ENCODE peak calls at places on chromosomes 16 and 17, in five cellular contexts. Q is GM13977, L is cardiac fibroblast, T is astrocyte, X is AG09309. A is an unnamed sample.

GRCh38 chr16:8878523-8878911 is 3.6 kb upstream of the LITAFD start:
- DNase-seq in X (peak), L (peak), Q (no peak), T (peak), A (no peak)

GRCh38 chr16:73217654-73218053 is 169.7 kb upstream of the ZFHX3 start:
- DNase-seq in L (no peak), Q (no peak), X (no peak), T (no peak), A (no peak)

GRCh38 chr17:29577778-29578211 is 9.3 kb downstream of the TP53I13 start:
- DNase-seq in T (peak), X (no peak), Q (no peak), L (peak), A (no peak)

GRCh38 chr17:78378225-78379133 is at the start of gene PGS1:
- DNase-seq in Q (peak), T (no peak), L (peak), X (no peak), A (peak)

GRCh38 chr17:56676807-56677206 is 83.3 kb downstream of the NOG start:
- DNase-seq in L (no peak), T (no peak), X (no peak), Q (no peak), A (no peak)

GRCh38 chr16:727291-727977 is 528 bp downstream of the HAGHL start:
- DNase-seq in Q (peak), T (no peak), X (no peak), L (no peak), A (peak)

GRCh38 chr17:82315703-82316358 is 1.6 kb downstream of the CD7 start:
- DNase-seq in L (no peak), Q (no peak), X (no peak), T (no peak), A (peak)

GRCh38 chr17:60361889-60362288 is 30.0 kb downstream of the USP32 start:
- DNase-seq in T (no peak), L (no peak), Q (no peak), X (no peak), A (no peak)

GRCh38 chr16:70738083-70738977 is 52.5 kb upstream of the MTSS2 start:
- DNase-seq in X (no peak), T (no peak), L (peak), Q (peak), A (peak)

GRCh38 chr17:74274060-74274702 is at the start of gene DNAI2:
- DNase-seq in Q (no peak), L (no peak), X (no peak), T (no peak), A (peak)

GRCh38 chr16:81658373-81658772 is 120.7 kb upstream of the PLCG2 start:
- DNase-seq in L (no peak), T (no peak), Q (no peak), X (no peak), A (no peak)

GRCh38 chr17:76726231-76726765 is at the start of gene JMJD6:
- DNase-seq in L (peak), Q (peak), T (peak), X (peak), A (peak)

GRCh38 chr16:2524339-2524938 is 4.3 kb downstream of the AMDHD2 start:
- DNase-seq in T (no peak), Q (no peak), X (no peak), L (no peak), A (no peak)

GRCh38 chr16:29254676-29255495 is 151.6 kb downstream of the NPIPB11 start:
- DNase-seq in X (no peak), L (no peak), Q (no peak), T (no peak), A (no peak)

GRCh38 chr16:67151431-67152097 is 766 bp upstream of the B3GNT9 start:
- DNase-seq in L (no peak), X (no peak), Q (peak), T (no peak), A (no peak)

GRCh38 chr17:31224366-31224765 is 72.7 kb downstream of the OMG start:
- DNase-seq in T (no peak), X (no peak), L (no peak), Q (no peak), A (no peak)

GRCh38 chr17:18950944-18951905 is 740 bp upstream of the SLC5A10 start:
- DNase-seq in T (no peak), X (no peak), L (no peak), Q (no peak), A (no peak)

GRCh38 chr17:81223758-81224122 is 975 bp upstream of the CEP131 start:
- DNase-seq in L (no peak), Q (no peak), X (no peak), T (no peak), A (no peak)

GRCh38 chr16:30985401-30986128 is 558 bp downstream of the HSD3B7 start:
- DNase-seq in T (no peak), Q (no peak), X (no peak), L (no peak), A (no peak)

GRCh38 chr17:40071720-40072480 is 9.1 kb downstream of the THRA start:
- DNase-seq in T (no peak), L (peak), Q (no peak), X (no peak), A (no peak)

GRCh38 chr16:83802559-83802958 is 5.2 kb upstream of the HSBP1 start:
- DNase-seq in L (no peak), X (no peak), T (no peak), Q (no peak), A (no peak)

GRCh38 chr17:80252871-80253270 is 7.8 kb upstream of the RNF213 start:
- DNase-seq in L (peak), X (no peak), Q (peak), T (no peak), A (peak)

GRCh38 chr17:19346351-19347255 is 15.9 kb downstream of the B9D1 start:
- DNase-seq in X (peak), T (peak), L (peak), Q (no peak), A (no peak)

GRCh38 chr17:81551458-81552243 is 502 bp downstream of the FAAP100 start:
- DNase-seq in T (no peak), Q (peak), X (no peak), L (no peak), A (peak)

GRCh38 chr16:84109598-84110325 is 7.0 kb downstream of the MBTPS1 start:
- DNase-seq in Q (no peak), X (no peak), T (peak), L (no peak), A (no peak)

GRCh38 chr17:76982408-76983074 is 114.3 kb downstream of the MGAT5B start:
- DNase-seq in X (no peak), T (no peak), L (no peak), Q (no peak), A (peak)

GRCh38 chr16:10386517-10387377 is 886 bp downstream of the ATF7IP2 start:
- DNase-seq in L (peak), T (peak), Q (peak), X (no peak), A (no peak)

GRCh38 chr16:62190426-62190825 is 154.2 kb upstream of the CDH8 start:
- DNase-seq in Q (no peak), L (no peak), T (peak), X (no peak), A (no peak)

GRCh38 chr17:37698132-37698615 is 46.7 kb downstream of the HNF1B start:
- DNase-seq in X (no peak), L (no peak), Q (no peak), T (peak), A (peak)

GRCh38 chr17:79052131-79052530 is 22.5 kb upstream of the ENGASE start:
- DNase-seq in X (no peak), T (no peak), L (no peak), Q (no peak), A (no peak)

GRCh38 chr17:64774888-64775600 is 112.9 kb upstream of the SMURF2 start:
- DNase-seq in X (no peak), L (no peak), T (no peak), Q (no peak), A (no peak)

GRCh38 chr16:22627043-22627442 is 116.4 kb downstream of the NPIPB5 start:
- DNase-seq in Q (no peak), L (no peak), T (no peak), X (no peak), A (no peak)

GRCh38 chr16:31168848-31169247 is 11.1 kb upstream of the FUS start:
- DNase-seq in X (no peak), T (no peak), L (no peak), Q (no peak), A (no peak)

DNA sequence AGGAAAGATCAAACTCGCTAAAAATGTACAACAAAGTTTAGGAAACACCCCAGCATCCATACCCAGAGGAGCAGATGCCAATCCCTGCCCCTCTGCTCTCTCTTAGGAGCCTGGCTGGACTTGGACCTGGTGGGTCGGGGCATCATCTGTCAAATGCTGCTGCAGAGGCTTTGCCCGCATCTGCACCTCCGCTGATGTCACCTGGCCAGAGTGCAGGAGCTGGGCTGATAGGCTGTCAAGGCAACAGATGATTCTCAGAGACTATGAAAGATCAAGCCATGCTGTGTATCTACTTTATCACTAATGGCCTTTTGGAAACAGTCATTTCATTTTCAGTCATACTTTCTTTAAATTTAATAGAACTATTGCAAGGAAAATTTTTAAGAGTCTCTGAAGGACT is 15.9 kb upstream of the LCMT1 start:
- DNase-seq in X (no peak), L (no peak), T (no peak), Q (no peak), A (no peak)
- TF ChIP-seq CTCF in X (no peak), L (no peak), T (no peak), Q (no peak), A (no peak)

DNA sequence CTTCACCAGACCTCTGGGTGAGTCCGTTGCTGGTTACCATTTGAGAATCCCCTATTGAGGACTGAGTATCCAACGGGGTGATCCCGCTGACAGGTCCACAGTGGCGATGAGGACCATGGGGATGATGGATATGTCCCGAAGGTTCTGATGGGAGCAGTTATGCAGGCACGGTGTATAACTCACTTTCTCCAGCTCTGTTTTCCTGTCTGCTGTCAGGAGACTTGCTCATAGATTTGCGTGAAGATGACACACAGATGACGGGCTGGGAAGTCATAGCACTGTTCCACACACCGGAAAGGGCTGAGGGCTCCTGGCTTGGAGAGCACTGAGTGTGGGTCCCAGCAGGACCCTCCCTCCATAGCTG is 22.2 kb upstream of the ADCY7 start:
- DNase-seq in Q (no peak), X (no peak), T (peak), L (no peak), A (no peak)
- TF ChIP-seq CTCF in Q (no peak), X (no peak), T (no peak), L (no peak), A (no peak)

GRCh38 chr16:17930280-17930679 is 406.3 kb downstream of the NPIPA8 start:
- DNase-seq in T (no peak), Q (no peak), X (no peak), L (no peak), A (no peak)
- TF ChIP-seq CTCF in T (no peak), Q (no peak), X (peak), L (no peak), A (no peak)

GRCh38 chr16:57299719-57300386 is 15.4 kb upstream of the PLLP start:
- DNase-seq in T (peak), L (peak), Q (peak), X (peak), A (peak)
- TF ChIP-seq CTCF in T (peak), L (peak), Q (no peak), X (peak), A (no peak)

GRCh38 chr17:10875411-10875810 is 37.5 kb upstream of the PIRT start:
- DNase-seq in T (no peak), X (no peak), L (peak), Q (peak), A (peak)

GRCh38 chr17:10875984-10876555 is 38.2 kb upstream of the PIRT start:
- DNase-seq in Q (peak), X (no peak), L (peak), T (peak), A (peak)

GRCh38 chr17:10881959-10882358 is 44.1 kb upstream of the PIRT start:
- DNase-seq in T (no peak), Q (no peak), X (no peak), L (no peak), A (no peak)

GRCh38 chr17:10879110-10879509 is 41.2 kb upstream of the PIRT start:
- DNase-seq in L (peak), Q (no peak), T (no peak), X (no peak), A (peak)
- TF ChIP-seq CTCF in L (peak), Q (peak), T (peak), X (no peak), A (no peak)

DNA sequence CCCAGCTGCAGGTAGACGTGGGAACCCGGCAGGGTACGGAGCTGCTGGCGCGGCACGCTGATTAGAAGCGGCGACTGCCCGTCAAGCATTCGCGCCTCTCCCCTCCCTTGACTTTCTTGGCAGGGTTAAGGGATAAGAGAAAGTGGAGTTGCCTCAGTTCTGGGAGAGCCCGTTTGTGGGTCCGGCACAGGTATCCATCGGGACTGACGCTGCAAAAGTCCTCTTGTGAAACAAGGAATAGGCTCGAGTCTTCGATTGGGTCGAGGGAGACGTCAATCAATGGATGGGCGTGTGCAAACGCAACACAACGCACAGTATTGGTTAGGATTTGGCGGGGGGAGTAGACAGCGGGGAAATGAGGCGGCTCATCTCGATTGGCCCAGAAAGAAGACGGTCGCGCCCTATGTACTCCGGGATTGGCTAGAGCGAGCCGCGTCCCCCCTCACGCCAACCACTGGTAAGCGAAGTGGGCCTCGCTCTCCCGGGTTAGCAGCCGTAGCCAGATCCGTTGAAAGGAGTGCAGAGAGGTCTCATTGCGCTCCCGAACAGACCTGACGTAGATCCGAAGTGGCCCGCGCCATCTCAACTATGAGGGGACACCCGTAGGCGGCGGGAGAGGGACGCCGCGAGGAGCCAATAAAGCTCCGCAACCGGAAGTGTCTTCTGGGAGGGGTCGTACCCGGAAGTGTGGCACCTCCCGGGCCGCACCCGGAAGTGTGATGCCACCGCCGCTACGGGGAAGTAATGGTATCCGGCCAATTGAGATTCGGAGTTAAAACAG is at the start of gene MON1B:
- DNase-seq in T (peak), L (peak), X (peak), Q (peak), A (peak)
- TF ChIP-seq CTCF in T (no peak), L (peak), X (peak), Q (no peak), A (no peak)

GRCh38 chr16:16871196-16871595 is 492.3 kb downstream of the NPIPA7 start:
- DNase-seq in T (no peak), L (no peak), Q (no peak), X (no peak), A (peak)
- TF ChIP-seq CTCF in T (no peak), L (no peak), Q (no peak), X (no peak), A (no peak)

DNA sequence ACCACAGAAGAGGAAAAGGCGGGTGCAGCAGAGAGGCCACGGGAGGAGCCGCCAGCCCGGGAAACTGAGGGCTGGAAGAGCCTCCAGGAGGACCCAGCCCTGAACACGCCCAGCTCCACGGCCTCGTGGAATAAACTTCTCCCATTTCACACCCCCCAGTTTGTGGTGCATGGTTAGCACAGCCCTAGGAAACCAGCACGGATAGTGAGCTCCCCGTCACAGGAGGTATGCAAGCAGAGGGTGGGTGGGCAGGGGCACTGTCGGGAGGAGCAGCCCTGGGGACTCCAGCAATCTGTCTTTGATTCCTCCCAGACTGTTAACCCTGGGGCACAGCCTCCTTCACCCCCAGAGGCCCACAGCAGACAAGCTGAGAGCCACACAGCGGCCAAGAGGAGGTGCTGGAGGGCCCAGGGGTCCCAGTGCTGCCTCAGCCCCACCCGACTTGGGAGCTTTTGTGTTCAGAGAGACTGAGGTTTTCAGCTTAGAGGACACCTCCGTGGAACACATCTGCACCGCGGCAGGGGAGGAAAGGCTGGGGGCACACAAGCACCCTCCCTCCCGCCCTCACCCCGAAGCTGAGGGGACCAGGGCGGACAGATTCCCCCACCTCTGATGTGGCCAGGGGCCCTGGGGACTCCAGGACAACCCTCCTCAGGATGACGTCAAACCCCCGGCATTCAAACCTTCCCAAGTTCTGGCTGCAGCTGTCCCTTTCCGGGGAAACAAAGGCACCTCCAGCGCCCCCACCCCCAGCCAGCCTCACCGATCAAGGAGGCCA is 1.7 kb upstream of the IL17C start:
- DNase-seq in Q (no peak), X (no peak), L (no peak), T (no peak), A (peak)
- TF ChIP-seq CTCF in Q (no peak), X (no peak), L (no peak), T (no peak), A (no peak)

A was measured in activated CD8-positive, alpha-beta T cell treated with anti-CD3 and anti-CD28 coated beads for 36 hours.